ENCODE peak calls at places on chromosomes 3 and 15, in six cellular contexts. One of them, this sample, is unnamed.

GRCh38 chr3:20235796-20236195 is 49.8 kb upstream of the SGO1 start:
- DNase-seq in stomach: no peak
- DNase-seq in K562: no peak
- DNase-seq in upper lobe of right lung: no peak
- DNase-seq in endothelial cell: no peak
- DNase-seq in fibroblast of mammary gland: no peak
- DNase-seq in this sample: no peak

GRCh38 chr3:145648396-145648795 is 512.6 kb downstream of the PLOD2 start:
- DNase-seq in stomach: no peak
- DNase-seq in K562: no peak
- DNase-seq in upper lobe of right lung: no peak
- DNase-seq in endothelial cell: no peak
- DNase-seq in fibroblast of mammary gland: no peak
- DNase-seq in this sample: no peak

GRCh38 chr3:188832961-188833615 is 338.7 kb upstream of the TPRG1 start:
- DNase-seq in stomach: no peak
- DNase-seq in K562: no peak
- DNase-seq in upper lobe of right lung: no peak
- DNase-seq in endothelial cell: no peak
- DNase-seq in fibroblast of mammary gland: peak
- DNase-seq in this sample: no peak

GRCh38 chr15:67511606-67512005 is 9.3 kb upstream of the C15orf61 start:
- DNase-seq in stomach: no peak
- DNase-seq in K562: no peak
- DNase-seq in upper lobe of right lung: no peak
- DNase-seq in endothelial cell: no peak
- DNase-seq in fibroblast of mammary gland: no peak
- DNase-seq in this sample: no peak

GRCh38 chr3:132800958-132801357 is 78.7 kb upstream of the NPHP3 start:
- DNase-seq in stomach: no peak
- DNase-seq in K562: no peak
- DNase-seq in upper lobe of right lung: no peak
- DNase-seq in endothelial cell: no peak
- DNase-seq in fibroblast of mammary gland: no peak
- DNase-seq in this sample: no peak

GRCh38 chr3:62604301-62604700 is 231.0 kb upstream of the FEZF2 start:
- DNase-seq in stomach: no peak
- DNase-seq in K562: no peak
- DNase-seq in upper lobe of right lung: no peak
- DNase-seq in endothelial cell: no peak
- DNase-seq in fibroblast of mammary gland: peak
- DNase-seq in this sample: peak

GRCh38 chr3:149221783-149222517 is at the start of gene CP:
- DNase-seq in stomach: no peak
- DNase-seq in K562: no peak
- DNase-seq in upper lobe of right lung: no peak
- DNase-seq in endothelial cell: no peak
- DNase-seq in fibroblast of mammary gland: no peak
- DNase-seq in this sample: no peak

GRCh38 chr3:165463546-165463945 is 267.4 kb upstream of the SLITRK3 start:
- DNase-seq in stomach: no peak
- DNase-seq in K562: no peak
- DNase-seq in upper lobe of right lung: no peak
- DNase-seq in endothelial cell: no peak
- DNase-seq in fibroblast of mammary gland: peak
- DNase-seq in this sample: no peak

GRCh38 chr3:25904248-25904647 is 114.4 kb downstream of the OXSM start:
- DNase-seq in stomach: no peak
- DNase-seq in K562: no peak
- DNase-seq in upper lobe of right lung: no peak
- DNase-seq in endothelial cell: peak
- DNase-seq in fibroblast of mammary gland: no peak
- DNase-seq in this sample: no peak

GRCh38 chr3:14516738-14517345 is 23.3 kb downstream of the GRIP2 start:
- DNase-seq in stomach: no peak
- DNase-seq in K562: no peak
- DNase-seq in upper lobe of right lung: no peak
- DNase-seq in endothelial cell: no peak
- DNase-seq in fibroblast of mammary gland: no peak
- DNase-seq in this sample: no peak

GRCh38 chr3:181326637-181327223 is 337.2 kb upstream of the DNAJC19 start:
- DNase-seq in stomach: no peak
- DNase-seq in K562: peak
- DNase-seq in upper lobe of right lung: no peak
- DNase-seq in endothelial cell: peak
- DNase-seq in fibroblast of mammary gland: peak
- DNase-seq in this sample: no peak

GRCh38 chr3:173970206-173970605 is 572.7 kb downstream of the NLGN1 start:
- DNase-seq in stomach: no peak
- DNase-seq in K562: no peak
- DNase-seq in upper lobe of right lung: no peak
- DNase-seq in endothelial cell: no peak
- DNase-seq in fibroblast of mammary gland: no peak
- DNase-seq in this sample: no peak

GRCh38 chr3:193812791-193813505 is 219.9 kb downstream of the OPA1 start:
- DNase-seq in stomach: no peak
- DNase-seq in K562: no peak
- DNase-seq in upper lobe of right lung: no peak
- DNase-seq in endothelial cell: no peak
- DNase-seq in fibroblast of mammary gland: no peak
- DNase-seq in this sample: no peak

GRCh38 chr3:12993022-12993622 is 80.1 kb downstream of the IQSEC1 start:
- DNase-seq in stomach: no peak
- DNase-seq in K562: peak
- DNase-seq in upper lobe of right lung: no peak
- DNase-seq in endothelial cell: no peak
- DNase-seq in fibroblast of mammary gland: no peak
- DNase-seq in this sample: no peak
- TF ChIP-seq CTCF in stomach: peak
- TF ChIP-seq CTCF in K562: peak
- TF ChIP-seq CTCF in upper lobe of right lung: peak
- TF ChIP-seq CTCF in endothelial cell: no peak
- TF ChIP-seq CTCF in fibroblast of mammary gland: no peak
- TF ChIP-seq CTCF in this sample: no peak

GRCh38 chr15:99909914-99910313 is 176.7 kb upstream of the LYSMD4 start:
- DNase-seq in stomach: no peak
- DNase-seq in K562: peak
- DNase-seq in upper lobe of right lung: no peak
- DNase-seq in endothelial cell: no peak
- DNase-seq in fibroblast of mammary gland: no peak
- DNase-seq in this sample: no peak
- TF ChIP-seq CTCF in stomach: no peak
- TF ChIP-seq CTCF in K562: peak
- TF ChIP-seq CTCF in upper lobe of right lung: peak
- TF ChIP-seq CTCF in endothelial cell: no peak
- TF ChIP-seq CTCF in fibroblast of mammary gland: peak
- TF ChIP-seq CTCF in this sample: peak

GRCh38 chr3:48989796-48990635 is at the start of gene P4HTM:
- DNase-seq in stomach: peak
- DNase-seq in K562: peak
- DNase-seq in upper lobe of right lung: peak
- DNase-seq in endothelial cell: peak
- DNase-seq in fibroblast of mammary gland: peak
- DNase-seq in this sample: peak
- TF ChIP-seq CTCF in stomach: no peak
- TF ChIP-seq CTCF in K562: peak
- TF ChIP-seq CTCF in upper lobe of right lung: peak
- TF ChIP-seq CTCF in endothelial cell: no peak
- TF ChIP-seq CTCF in fibroblast of mammary gland: peak
- TF ChIP-seq CTCF in this sample: peak

GRCh38 chr15:36428102-36428845 is 151.2 kb upstream of the CDIN1 start:
- DNase-seq in stomach: no peak
- DNase-seq in K562: peak
- DNase-seq in upper lobe of right lung: no peak
- DNase-seq in endothelial cell: no peak
- DNase-seq in fibroblast of mammary gland: peak
- DNase-seq in this sample: peak
- TF ChIP-seq CTCF in stomach: no peak
- TF ChIP-seq CTCF in K562: no peak
- TF ChIP-seq CTCF in upper lobe of right lung: no peak
- TF ChIP-seq CTCF in endothelial cell: no peak
- TF ChIP-seq CTCF in fibroblast of mammary gland: peak
- TF ChIP-seq CTCF in this sample: peak

GRCh38 chr3:16828815-16829214 is 55.9 kb upstream of the PLCL2 start:
- DNase-seq in stomach: peak
- DNase-seq in K562: peak
- DNase-seq in upper lobe of right lung: no peak
- DNase-seq in endothelial cell: peak
- DNase-seq in fibroblast of mammary gland: peak
- DNase-seq in this sample: peak
- TF ChIP-seq CTCF in stomach: no peak
- TF ChIP-seq CTCF in K562: peak
- TF ChIP-seq CTCF in upper lobe of right lung: peak
- TF ChIP-seq CTCF in endothelial cell: peak
- TF ChIP-seq CTCF in fibroblast of mammary gland: peak
- TF ChIP-seq CTCF in this sample: peak

DNA sequence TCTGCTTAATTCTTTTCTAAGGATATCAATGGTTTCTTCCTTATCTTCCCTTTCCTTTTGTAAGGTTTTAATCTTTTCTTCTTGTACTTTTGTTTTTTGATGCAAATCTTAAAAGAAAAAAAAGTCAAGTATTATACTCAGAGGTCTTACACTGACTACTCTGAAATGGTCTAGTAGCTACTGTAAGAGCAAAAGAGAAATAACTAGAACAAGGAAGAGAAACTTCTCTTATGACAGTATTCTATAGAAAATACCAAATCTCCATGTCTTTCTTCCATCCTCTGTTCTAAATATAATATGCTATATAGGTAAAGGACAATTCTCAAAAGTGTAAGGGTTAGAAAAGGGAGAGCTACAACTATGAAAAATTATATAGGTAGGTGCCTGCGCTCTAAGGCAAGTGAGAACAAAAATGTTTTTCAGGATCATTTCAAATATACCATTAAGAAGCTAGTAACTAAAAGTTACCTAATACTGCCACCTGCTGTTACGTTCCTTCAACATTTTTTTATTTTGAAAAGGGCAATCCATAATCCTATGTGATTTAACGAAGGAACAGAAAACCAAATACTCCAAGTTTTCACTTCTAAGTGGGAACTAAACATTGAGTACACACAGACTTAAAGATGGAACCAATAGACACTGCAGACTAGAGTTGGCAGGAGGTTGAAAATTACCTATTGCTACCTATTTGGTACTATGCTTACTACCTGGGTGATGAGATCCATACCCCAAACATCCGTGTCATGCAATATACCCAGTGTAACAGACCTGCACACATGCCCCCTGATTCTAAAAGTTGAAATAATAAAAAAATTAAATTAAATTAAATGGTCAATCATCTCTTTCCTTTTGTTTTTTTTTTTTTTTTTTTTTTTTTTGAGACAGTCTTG is 36.7 kb downstream of the CIP2A start:
- DNase-seq in stomach: no peak
- DNase-seq in K562: no peak
- DNase-seq in upper lobe of right lung: no peak
- DNase-seq in endothelial cell: peak
- DNase-seq in fibroblast of mammary gland: peak
- DNase-seq in this sample: peak
- TF ChIP-seq CTCF in stomach: peak
- TF ChIP-seq CTCF in K562: no peak
- TF ChIP-seq CTCF in upper lobe of right lung: peak
- TF ChIP-seq CTCF in endothelial cell: peak
- TF ChIP-seq CTCF in fibroblast of mammary gland: peak
- TF ChIP-seq CTCF in this sample: peak

GRCh38 chr3:41024031-41024836 is 175.1 kb upstream of the CTNNB1 start:
- DNase-seq in stomach: no peak
- DNase-seq in K562: peak
- DNase-seq in upper lobe of right lung: no peak
- DNase-seq in endothelial cell: no peak
- DNase-seq in fibroblast of mammary gland: no peak
- DNase-seq in this sample: no peak

GRCh38 chr3:41018841-41019240 is 180.5 kb upstream of the CTNNB1 start:
- DNase-seq in stomach: no peak
- DNase-seq in K562: no peak
- DNase-seq in upper lobe of right lung: no peak
- DNase-seq in endothelial cell: no peak
- DNase-seq in fibroblast of mammary gland: no peak
- DNase-seq in this sample: no peak
- TF ChIP-seq CTCF in stomach: no peak
- TF ChIP-seq CTCF in K562: no peak
- TF ChIP-seq CTCF in upper lobe of right lung: no peak
- TF ChIP-seq CTCF in endothelial cell: no peak
- TF ChIP-seq CTCF in fibroblast of mammary gland: no peak
- TF ChIP-seq CTCF in this sample: no peak

This sample was measured in AG09309.